ENCODE peak calls at places on chromosomes 3 and 15, in six cellular contexts. One of them, this sample, is unnamed.

GRCh38 chr3:21835266-21835665 is 84.3 kb upstream of the ZNF385D start:
- DNase-seq in A549: no peak
- DNase-seq in heart left ventricle: no peak
- DNase-seq in IMR-90: no peak
- DNase-seq in Peyer's patch: no peak
- DNase-seq in body of pancreas: no peak
- DNase-seq in this sample: no peak

GRCh38 chr3:9715764-9716437 is 12.3 kb downstream of the CPNE9 start:
- DNase-seq in A549: peak; percentile 78
- DNase-seq in heart left ventricle: peak; percentile 75
- DNase-seq in IMR-90: peak; percentile 90
- DNase-seq in Peyer's patch: peak; percentile 90
- DNase-seq in body of pancreas: peak; percentile 71
- DNase-seq in this sample: peak; percentile 88

GRCh38 chr3:43796041-43796596 is 105.4 kb downstream of the ABHD5 start:
- DNase-seq in A549: no peak
- DNase-seq in heart left ventricle: no peak
- DNase-seq in IMR-90: no peak
- DNase-seq in Peyer's patch: no peak
- DNase-seq in body of pancreas: no peak
- DNase-seq in this sample: no peak

GRCh38 chr3:122858373-122858772 is 63.5 kb downstream of the SLC49A4 start:
- DNase-seq in A549: peak; percentile 40
- DNase-seq in heart left ventricle: no peak
- DNase-seq in IMR-90: peak; percentile 25
- DNase-seq in Peyer's patch: no peak
- DNase-seq in body of pancreas: no peak
- DNase-seq in this sample: no peak

GRCh38 chr3:38168151-38168987 is 3.0 kb downstream of the OXSR1 start:
- DNase-seq in A549: no peak
- DNase-seq in heart left ventricle: no peak
- DNase-seq in IMR-90: peak; percentile 67
- DNase-seq in Peyer's patch: no peak
- DNase-seq in body of pancreas: no peak
- DNase-seq in this sample: no peak

GRCh38 chr15:55197362-55197705 is 593 bp upstream of the RSL24D1 start:
- DNase-seq in A549: no peak
- DNase-seq in heart left ventricle: no peak
- DNase-seq in IMR-90: no peak
- DNase-seq in Peyer's patch: no peak
- DNase-seq in body of pancreas: no peak
- DNase-seq in this sample: no peak

GRCh38 chr15:66153549-66154415 is 99.8 kb downstream of the MEGF11 start:
- DNase-seq in A549: no peak
- DNase-seq in heart left ventricle: no peak
- DNase-seq in IMR-90: no peak
- DNase-seq in Peyer's patch: no peak
- DNase-seq in body of pancreas: no peak
- DNase-seq in this sample: no peak

GRCh38 chr3:128807186-128807830 is 72.1 kb upstream of the ACAD9 start:
- DNase-seq in A549: no peak
- DNase-seq in heart left ventricle: no peak
- DNase-seq in IMR-90: no peak
- DNase-seq in Peyer's patch: no peak
- DNase-seq in body of pancreas: no peak
- DNase-seq in this sample: no peak

GRCh38 chr3:69725994-69726571 is 13.2 kb upstream of the MITF start:
- DNase-seq in A549: no peak
- DNase-seq in heart left ventricle: no peak
- DNase-seq in IMR-90: no peak
- DNase-seq in Peyer's patch: no peak
- DNase-seq in body of pancreas: no peak
- DNase-seq in this sample: no peak

GRCh38 chr3:123489400-123490004 is 40.6 kb upstream of the ADCY5 start:
- DNase-seq in A549: peak; percentile 68
- DNase-seq in heart left ventricle: peak; percentile 64
- DNase-seq in IMR-90: peak; percentile 56
- DNase-seq in Peyer's patch: peak; percentile 78
- DNase-seq in body of pancreas: peak; percentile 63
- DNase-seq in this sample: peak; percentile 82

GRCh38 chr3:142489572-142490323 is 41.9 kb upstream of the XRN1 start:
- DNase-seq in A549: peak; percentile 46
- DNase-seq in heart left ventricle: no peak
- DNase-seq in IMR-90: peak; percentile 9
- DNase-seq in Peyer's patch: no peak
- DNase-seq in body of pancreas: no peak
- DNase-seq in this sample: no peak

GRCh38 chr3:16239776-16240175 is 25.0 kb downstream of the DPH3 start:
- DNase-seq in A549: no peak
- DNase-seq in heart left ventricle: no peak
- DNase-seq in IMR-90: peak; percentile 17
- DNase-seq in Peyer's patch: no peak
- DNase-seq in body of pancreas: no peak
- DNase-seq in this sample: no peak

GRCh38 chr3:43638594-43639447 is 17.0 kb upstream of the ANO10 start:
- DNase-seq in A549: peak; percentile 54
- DNase-seq in heart left ventricle: no peak
- DNase-seq in IMR-90: peak; percentile 34
- DNase-seq in Peyer's patch: peak; percentile 80
- DNase-seq in body of pancreas: peak; percentile 45
- DNase-seq in this sample: no peak

GRCh38 chr3:67610458-67610857 is 44.0 kb downstream of the SUCLG2 start:
- DNase-seq in A549: peak; percentile 63
- DNase-seq in heart left ventricle: no peak
- DNase-seq in IMR-90: peak; percentile 85
- DNase-seq in Peyer's patch: no peak
- DNase-seq in body of pancreas: no peak
- DNase-seq in this sample: no peak

GRCh38 chr15:70167155-70167554 is 69.4 kb upstream of the TLE3 start:
- DNase-seq in A549: no peak
- DNase-seq in heart left ventricle: no peak
- DNase-seq in IMR-90: no peak
- DNase-seq in Peyer's patch: no peak
- DNase-seq in body of pancreas: no peak
- DNase-seq in this sample: no peak

GRCh38 chr15:77632760-77633133 is at the start of gene LINGO1:
- DNase-seq in A549: peak; percentile 37
- DNase-seq in heart left ventricle: no peak
- DNase-seq in IMR-90: no peak
- DNase-seq in Peyer's patch: no peak
- DNase-seq in body of pancreas: peak; percentile 35
- DNase-seq in this sample: no peak

GRCh38 chr15:41523097-41523496 is 9.5 kb upstream of the LTK start:
- DNase-seq in A549: no peak
- DNase-seq in heart left ventricle: no peak
- DNase-seq in IMR-90: peak; percentile 11
- DNase-seq in Peyer's patch: no peak
- DNase-seq in body of pancreas: no peak
- DNase-seq in this sample: no peak

DNA sequence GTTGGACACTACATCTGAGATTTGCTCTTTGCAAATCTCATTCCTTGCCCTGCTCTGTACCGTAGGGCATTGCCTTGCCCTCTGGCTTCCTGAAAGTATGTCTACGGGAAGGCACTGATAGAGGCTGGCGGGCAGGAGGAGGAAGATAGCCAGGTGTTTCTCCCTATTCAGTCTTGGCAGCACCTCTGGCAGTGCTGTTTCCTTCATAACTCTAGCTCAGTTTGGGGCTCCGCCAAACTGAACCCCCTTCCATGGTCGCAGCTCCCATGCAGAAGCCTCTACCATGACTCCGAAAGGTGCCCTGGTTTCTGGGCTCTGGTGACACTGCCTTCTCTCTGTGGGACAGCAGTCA is 122.3 kb upstream of the PRR20G start:
- DNase-seq in A549: no peak
- DNase-seq in heart left ventricle: no peak
- DNase-seq in IMR-90: no peak
- DNase-seq in Peyer's patch: peak; percentile 17
- DNase-seq in body of pancreas: no peak
- DNase-seq in this sample: peak; percentile 6
- H3K4me1 ChIP-seq in A549: no peaks in the 10 kb centered on the region
- H3K4me1 ChIP-seq in heart left ventricle: no peaks in the 10 kb centered on the region
- H3K4me1 ChIP-seq in IMR-90: no peaks in the 10 kb centered on the region
- H3K4me1 ChIP-seq in Peyer's patch: no peaks in the 10 kb centered on the region
- H3K4me1 ChIP-seq in body of pancreas: no peaks in the 10 kb centered on the region
- H3K4me1 ChIP-seq in this sample: no peaks in the 10 kb centered on the region

DNA sequence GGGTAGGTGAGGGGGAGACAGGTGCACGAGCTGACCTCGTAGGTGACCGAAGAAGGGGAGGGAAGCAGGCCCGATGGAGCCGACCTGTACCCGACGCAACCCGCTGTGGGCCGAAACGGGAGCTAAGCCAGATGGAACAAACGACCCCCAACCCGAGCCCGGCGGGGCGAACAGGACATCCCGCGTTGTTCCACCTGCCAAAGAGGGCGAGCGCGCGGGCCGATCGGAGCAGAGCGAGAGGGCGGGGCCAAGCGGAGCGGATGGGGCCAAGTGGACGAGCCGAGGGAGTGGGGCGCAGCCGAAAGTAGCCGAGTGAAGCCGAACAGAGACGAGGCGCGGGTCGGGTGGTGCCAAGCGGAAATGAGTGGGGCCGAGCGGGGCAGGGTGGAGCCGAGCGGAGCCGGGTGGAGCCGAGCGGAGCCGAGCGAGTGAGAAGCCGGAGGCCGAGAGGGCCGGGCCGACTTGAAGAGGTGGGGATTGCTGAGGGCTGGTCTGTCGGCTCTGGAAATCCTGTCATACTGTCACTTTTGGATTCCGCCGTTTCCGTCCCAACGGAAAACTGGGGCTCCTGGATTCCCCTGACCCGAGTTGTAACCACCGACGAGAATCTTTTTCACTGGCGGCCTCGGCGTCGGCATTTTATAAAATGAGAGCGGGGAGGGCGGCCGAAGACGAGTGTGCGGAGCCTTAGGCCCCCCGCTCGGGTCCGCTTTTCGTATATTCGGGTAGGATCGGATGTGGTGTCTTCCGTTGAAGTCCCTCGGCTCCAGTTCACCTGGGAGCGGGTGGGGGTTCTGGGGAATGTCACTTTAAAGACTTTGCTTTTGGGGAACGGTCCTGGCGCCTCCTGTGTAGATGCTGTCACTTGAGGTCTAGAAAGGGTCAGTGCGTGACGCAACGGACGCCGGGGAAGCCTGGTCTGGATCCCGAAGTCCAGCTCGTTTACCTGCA is 15.6 kb upstream of the WNT7A start:
- DNase-seq in A549: peak; percentile 82
- DNase-seq in heart left ventricle: peak; percentile 94
- DNase-seq in IMR-90: peak; percentile 71
- DNase-seq in Peyer's patch: peak; percentile 97
- DNase-seq in body of pancreas: peak; percentile 95
- DNase-seq in this sample: peak; percentile 98
- TF ChIP-seq POLR2A in A549: no peak
- TF ChIP-seq POLR2A in heart left ventricle: peak; percentile 80
- TF ChIP-seq POLR2A in IMR-90: no peak
- TF ChIP-seq POLR2A in Peyer's patch: peak; percentile 66
- TF ChIP-seq POLR2A in body of pancreas: peak; percentile 78
- TF ChIP-seq POLR2A in this sample: peak; percentile 74

GRCh38 chr15:48955370-48955769 is 8.3 kb downstream of the SHC4 start:
- DNase-seq in A549: no peak
- DNase-seq in heart left ventricle: no peak
- DNase-seq in IMR-90: no peak
- DNase-seq in Peyer's patch: no peak
- DNase-seq in body of pancreas: no peak
- DNase-seq in this sample: no peak

GRCh38 chr15:48955967-48956366 is 7.8 kb downstream of the SHC4 start:
- DNase-seq in A549: no peak
- DNase-seq in heart left ventricle: no peak
- DNase-seq in IMR-90: no peak
- DNase-seq in Peyer's patch: no peak
- DNase-seq in body of pancreas: no peak
- DNase-seq in this sample: no peak

GRCh38 chr15:48954538-48954937 is 9.2 kb downstream of the SHC4 start:
- DNase-seq in A549: no peak
- DNase-seq in heart left ventricle: no peak
- DNase-seq in IMR-90: peak; percentile 20
- DNase-seq in Peyer's patch: no peak
- DNase-seq in body of pancreas: no peak
- DNase-seq in this sample: no peak
- TF ChIP-seq CTCF in A549: no peak
- TF ChIP-seq CTCF in heart left ventricle: no peak
- TF ChIP-seq CTCF in IMR-90: no peak
- TF ChIP-seq CTCF in Peyer's patch: no peak
- TF ChIP-seq CTCF in body of pancreas: no peak
- TF ChIP-seq CTCF in this sample: no peak

GRCh38 chr3:63974451-63974850 is 48.8 kb downstream of the PSMD6 start:
- DNase-seq in A549: no peak
- DNase-seq in heart left ventricle: no peak
- DNase-seq in IMR-90: no peak
- DNase-seq in Peyer's patch: no peak
- DNase-seq in body of pancreas: no peak
- DNase-seq in this sample: no peak
- H3K4me1 ChIP-seq in A549: peaks cover 25% of the 10 kb centered on the region
- H3K4me1 ChIP-seq in heart left ventricle: no peaks in the 10 kb centered on the region
- H3K4me1 ChIP-seq in IMR-90: peaks cover 27% of the 10 kb centered on the region
- H3K4me1 ChIP-seq in Peyer's patch: peaks cover 42% of the 10 kb centered on the region
- H3K4me1 ChIP-seq in body of pancreas: peaks cover 98% of the 10 kb centered on the region
- H3K4me1 ChIP-seq in this sample: peaks cover 10% of the 10 kb centered on the region

GRCh38 chr15:64146041-64146440 is 5.5 kb upstream of the SNX22 start:
- DNase-seq in A549: no peak
- DNase-seq in heart left ventricle: peak; percentile 88
- DNase-seq in IMR-90: no peak
- DNase-seq in Peyer's patch: no peak
- DNase-seq in body of pancreas: no peak
- DNase-seq in this sample: no peak

GRCh38 chr15:64146520-64146884 is 5.0 kb upstream of the SNX22 start:
- DNase-seq in A549: no peak
- DNase-seq in heart left ventricle: no peak
- DNase-seq in IMR-90: no peak
- DNase-seq in Peyer's patch: no peak
- DNase-seq in body of pancreas: no peak
- DNase-seq in this sample: no peak

GRCh38 chr15:64144192-64144564 is 7.4 kb upstream of the SNX22 start:
- DNase-seq in A549: no peak
- DNase-seq in heart left ventricle: no peak
- DNase-seq in IMR-90: no peak
- DNase-seq in Peyer's patch: no peak
- DNase-seq in body of pancreas: no peak
- DNase-seq in this sample: no peak

GRCh38 chr15:64143276-64143675 is 8.3 kb upstream of the SNX22 start:
- DNase-seq in A549: no peak
- DNase-seq in heart left ventricle: no peak
- DNase-seq in IMR-90: no peak
- DNase-seq in Peyer's patch: no peak
- DNase-seq in body of pancreas: no peak
- DNase-seq in this sample: no peak

GRCh38 chr15:64144565-64145281 is 6.8 kb upstream of the SNX22 start:
- DNase-seq in A549: no peak
- DNase-seq in heart left ventricle: no peak
- DNase-seq in IMR-90: no peak
- DNase-seq in Peyer's patch: no peak
- DNase-seq in body of pancreas: no peak
- DNase-seq in this sample: no peak
- TF ChIP-seq POLR2A in A549: no peak
- TF ChIP-seq POLR2A in heart left ventricle: no peak
- TF ChIP-seq POLR2A in IMR-90: no peak
- TF ChIP-seq POLR2A in Peyer's patch: no peak
- TF ChIP-seq POLR2A in body of pancreas: no peak
- TF ChIP-seq POLR2A in this sample: no peak

DNA sequence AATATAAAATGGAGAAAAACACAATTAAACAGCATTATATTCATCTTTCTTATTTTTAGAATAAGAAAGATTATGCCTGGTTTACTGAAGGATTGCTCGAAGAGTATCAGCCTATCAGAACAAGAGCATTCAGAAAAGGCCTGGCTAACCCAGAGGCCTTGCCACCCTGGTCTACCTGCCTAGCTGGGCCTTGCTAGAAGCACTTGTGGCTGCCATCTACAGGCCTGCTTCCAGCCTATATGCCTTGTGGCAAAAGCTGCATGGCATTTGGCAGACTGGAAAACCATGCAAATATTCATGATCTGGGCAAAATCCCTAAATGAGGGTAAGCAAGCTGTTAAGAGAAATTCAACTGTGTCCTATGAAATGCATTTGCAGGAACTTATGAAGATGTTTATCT is 9.3 kb upstream of the ATP13A4 start:
- DNase-seq in A549: no peak
- DNase-seq in heart left ventricle: no peak
- DNase-seq in IMR-90: no peak
- DNase-seq in Peyer's patch: peak; percentile 51
- DNase-seq in body of pancreas: peak; percentile 38
- DNase-seq in this sample: no peak
- TF ChIP-seq CTCF in A549: no peak
- TF ChIP-seq CTCF in heart left ventricle: peak; percentile 24
- TF ChIP-seq CTCF in IMR-90: no peak
- TF ChIP-seq CTCF in Peyer's patch: peak; percentile 46
- TF ChIP-seq CTCF in body of pancreas: peak; percentile 21
- TF ChIP-seq CTCF in this sample: no peak